ENCODE peak calls at places on chromosomes 16 and 17, in four cellular contexts. S is mucosa of descending colon, R is AG10803, D is colonic mucosa. A is an unnamed sample.
A peak's percentile ranks its signal among the peaks of the same experiment; 100 is the strongest.

GRCh38 chr17:301681-302299 is 50.8 kb downstream of the RPH3AL start:
- DNase-seq in S (peak; percentile 65), R (peak; percentile 28), D (peak; percentile 51), A (peak; percentile 68)

GRCh38 chr16:50797456-50797855 is 55.6 kb downstream of the CYLD start:
- DNase-seq in S (no peak), R (peak; percentile 18), D (no peak), A (no peak)

GRCh38 chr17:12067425-12067824 is 46.7 kb downstream of the MAP2K4 start:
- DNase-seq in S (no peak), R (no peak), D (no peak), A (no peak)

GRCh38 chr17:76925333-76925935 is 57.2 kb downstream of the MGAT5B start:
- DNase-seq in S (no peak), R (no peak), D (no peak), A (no peak)

GRCh38 chr17:1905190-1905919 is 75.5 kb downstream of the RPA1 start:
- DNase-seq in S (peak; percentile 11), R (no peak), D (no peak), A (no peak)

GRCh38 chr16:89687092-89687940 is 827 bp downstream of the CDK10 start:
- DNase-seq in S (peak; percentile 89), R (peak; percentile 31), D (peak; percentile 93), A (peak; percentile 60)

GRCh38 chr16:31357324-31358156 is 2.6 kb downstream of the ITGAX start:
- DNase-seq in S (no peak), R (no peak), D (no peak), A (no peak)

GRCh38 chr16:27323781-27324561 is 10.2 kb downstream of the IL4R start:
- DNase-seq in S (no peak), R (no peak), D (no peak), A (peak; percentile 57)

GRCh38 chr17:8060274-8060673 is 21.4 kb downstream of the ALOX15B start:
- DNase-seq in S (no peak), R (peak; percentile 63), D (peak; percentile 76), A (no peak)

GRCh38 chr17:2909164-2909852 is 113.1 kb downstream of the RAP1GAP2 start:
- DNase-seq in S (no peak), R (no peak), D (no peak), A (no peak)

GRCh38 chr17:17751489-17751995 is 70.3 kb downstream of the RAI1 start:
- DNase-seq in S (no peak), R (no peak), D (no peak), A (no peak)

GRCh38 chr17:67477687-67478086 is 100.6 kb downstream of the PITPNC1 start:
- DNase-seq in S (no peak), R (peak; percentile 59), D (no peak), A (no peak)

GRCh38 chr17:48878920-48879898 is 13.4 kb upstream of the ATP5MC1 start:
- DNase-seq in S (no peak), R (peak; percentile 61), D (peak; percentile 73), A (no peak)

GRCh38 chr16:4489030-4489429 is 12.8 kb downstream of the HMOX2 start:
- DNase-seq in S (no peak), R (peak; percentile 86), D (no peak), A (no peak)

GRCh38 chr17:35063514-35064223 is at the start of gene RFFL:
- DNase-seq in S (peak; percentile 85), R (peak; percentile 97), D (peak; percentile 90), A (no peak)
- TF ChIP-seq CTCF in S (no peak), R (peak; percentile 31), D (no peak), A (peak; percentile 67)

DNA sequence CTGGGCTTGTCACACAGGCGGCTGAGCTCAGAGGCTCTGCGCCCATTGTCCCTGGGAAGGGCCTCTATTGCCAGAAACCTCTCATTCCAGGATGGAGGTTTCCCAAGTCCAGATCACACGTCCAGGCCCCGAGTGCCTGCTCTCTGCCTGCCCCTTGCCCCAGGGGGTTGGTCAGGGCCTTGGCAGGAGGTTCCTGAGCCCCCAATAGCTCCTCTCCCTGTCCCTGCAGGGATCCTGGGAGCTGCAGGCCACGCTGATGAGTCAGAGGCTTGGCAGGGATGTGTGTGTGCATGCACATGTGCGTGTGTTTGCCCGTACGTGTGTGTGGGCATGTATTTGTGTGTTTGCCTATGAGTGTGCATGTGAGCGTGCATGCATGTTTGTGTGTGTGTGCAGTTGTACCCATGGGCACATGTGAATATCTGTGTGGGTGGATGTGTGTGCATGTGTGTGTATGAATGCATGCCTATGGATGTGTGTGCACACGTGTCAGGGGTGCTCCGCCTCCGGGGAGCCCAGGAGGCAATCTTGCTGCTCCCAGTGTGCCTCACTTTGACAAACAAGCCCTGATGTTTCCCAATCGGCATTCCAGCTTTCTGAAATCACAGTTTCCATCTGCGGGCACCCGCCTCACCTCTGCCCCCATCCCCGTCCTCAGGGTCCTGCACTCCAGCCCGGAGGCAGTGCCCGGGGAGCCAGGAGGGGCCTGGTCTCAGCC is 98.4 kb upstream of the GSE1 start:
- DNase-seq in S (no peak), R (peak; percentile 96), D (peak; percentile 53), A (no peak)
- TF ChIP-seq CTCF in S (no peak), R (peak; percentile 28), D (no peak), A (no peak)

DNA sequence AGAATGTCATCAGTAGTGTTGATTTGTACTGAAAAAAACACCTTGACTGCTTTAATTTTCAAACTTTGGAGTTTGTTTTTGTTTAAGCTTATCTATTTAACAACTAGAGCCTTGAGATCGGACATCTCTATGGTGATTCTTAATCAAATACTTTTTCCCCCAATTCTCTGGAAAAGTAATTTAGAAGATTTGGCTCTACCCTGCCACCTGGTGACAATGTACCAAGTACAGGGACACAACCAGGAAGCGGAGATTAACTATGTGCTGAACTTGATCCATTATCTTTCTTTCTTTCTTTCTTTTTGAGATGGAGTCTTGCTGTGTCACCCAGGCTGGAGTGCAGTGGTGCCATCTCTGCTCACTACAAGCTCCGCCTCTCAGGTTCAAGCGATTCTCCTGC is 30.8 kb downstream of the USP43 start:
- DNase-seq in S (no peak), R (no peak), D (no peak), A (no peak)
- TF ChIP-seq CTCF in S (no peak), R (peak; percentile 44), D (peak; percentile 33), A (peak; percentile 76)

DNA sequence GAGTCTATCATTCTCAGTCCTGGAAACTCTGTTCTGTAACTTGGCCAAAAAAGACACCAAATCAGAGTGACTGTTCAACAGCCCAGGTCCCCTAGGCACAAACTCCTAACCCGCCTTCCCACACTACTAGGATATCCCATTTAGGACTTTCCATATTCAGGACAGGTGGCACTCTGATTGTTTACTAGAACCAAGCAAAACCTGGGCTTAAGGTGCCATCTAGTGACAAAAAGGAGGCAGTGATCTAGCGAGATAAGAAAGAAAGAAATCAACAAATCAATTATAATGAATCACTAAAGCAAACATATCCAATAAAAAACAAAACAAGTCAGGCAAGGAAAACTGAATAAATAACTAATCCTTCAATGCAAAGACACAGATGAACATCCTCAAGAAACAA is 203.9 kb downstream of the CEP112 start:
- DNase-seq in S (no peak), R (peak; percentile 26), D (peak; percentile 49), A (no peak)
- TF ChIP-seq CTCF in S (peak; percentile 27), R (peak; percentile 61), D (peak; percentile 52), A (peak; percentile 75)

GRCh38 chr16:19490619-19491018 is 31.3 kb downstream of the GDE1 start:
- DNase-seq in S (no peak), R (no peak), D (no peak), A (no peak)
- TF ChIP-seq CTCF in S (no peak), R (no peak), D (no peak), A (no peak)